ENCODE peak calls at places on chromosome X, in seven cellular contexts. H, N, V, P, U, W and C are unnamed samples.

GRCh38 chrX:14616876-14617275 is 87.5 kb downstream of the GLRA2 start:
- DNase-seq in N (no peak), V (no peak), H (peak), U (no peak), W (no peak), P (no peak), C (no peak)

GRCh38 chrX:37420179-37420578 is 71.0 kb downstream of the PRRG1 start:
- DNase-seq in N (no peak), V (no peak), H (peak), P (no peak), W (no peak), U (no peak), C (no peak)

GRCh38 chrX:109927663-109928273 is 75.1 kb upstream of the TMEM164 start:
- DNase-seq in W (no peak), V (no peak), U (no peak), H (no peak), N (no peak), P (no peak), C (no peak)

GRCh38 chrX:9977642-9978041 is 10.5 kb downstream of the CLDN34 start:
- DNase-seq in V (no peak), P (no peak), N (no peak), W (no peak), U (no peak), H (no peak), C (no peak)

GRCh38 chrX:132119821-132120220 is 8.0 kb downstream of the FRMD7 start:
- DNase-seq in W (no peak), U (no peak), P (peak), V (no peak), H (no peak), N (no peak), C (no peak)

GRCh38 chrX:53116101-53116500 is 22.2 kb downstream of the KANTR start:
- DNase-seq in W (no peak), U (peak), V (no peak), P (no peak), N (peak), H (peak), C (no peak)

GRCh38 chrX:96430756-96431455 is 253.7 kb upstream of the DIAPH2 start:
- DNase-seq in W (no peak), U (no peak), P (no peak), V (no peak), H (no peak), N (no peak), C (no peak)

GRCh38 chrX:68438575-68438974 is 5.3 kb upstream of the OPHN1 start:
- DNase-seq in P (no peak), U (no peak), V (no peak), W (no peak), H (no peak), N (no peak), C (no peak)

GRCh38 chrX:31423575-31424284 is 351.9 kb upstream of the FTHL17 start:
- DNase-seq in U (peak), H (peak), P (no peak), W (peak), N (peak), V (peak), C (no peak)

GRCh38 chrX:104370089-104370488 is 115.4 kb upstream of the ESX1 start:
- DNase-seq in N (no peak), P (no peak), H (no peak), W (peak), V (no peak), U (no peak), C (no peak)

GRCh38 chrX:128816919-128817318 is 706.4 kb downstream of the SMARCA1 start:
- DNase-seq in U (no peak), W (no peak), N (no peak), V (no peak), H (no peak), P (no peak), C (no peak)

GRCh38 chrX:68936608-68937007 is 107.8 kb downstream of the EFNB1 start:
- DNase-seq in U (peak), V (no peak), N (peak), P (no peak), H (peak), W (no peak), C (peak)

GRCh38 chrX:97330150-97330549 is 446.4 kb downstream of the RPA4 start:
- DNase-seq in N (no peak), P (no peak), H (no peak), V (no peak), W (no peak), U (no peak), C (no peak)

GRCh38 chrX:77597090-77597489 is 149.9 kb downstream of the FGF16 start:
- DNase-seq in N (no peak), W (peak), H (peak), P (no peak), V (no peak), U (no peak), C (no peak)

GRCh38 chrX:110125435-110125834 is 122.5 kb downstream of the TMEM164 start:
- DNase-seq in W (no peak), N (peak), P (no peak), V (no peak), U (no peak), H (peak), C (no peak)

GRCh38 chrX:31219174-31219573 is 147.3 kb upstream of the FTHL17 start:
- DNase-seq in P (no peak), W (no peak), H (no peak), U (no peak), N (no peak), V (no peak), C (no peak)

GRCh38 chrX:69556094-69557011 is 52.2 kb downstream of the NALF2 start:
- DNase-seq in V (no peak), U (no peak), N (peak), H (no peak), P (peak), W (peak), C (no peak)

GRCh38 chrX:31007347-31007746 is 64.5 kb downstream of the FTHL17 start:
- DNase-seq in N (no peak), P (no peak), W (no peak), V (no peak), U (no peak), H (no peak), C (no peak)

GRCh38 chrX:66915893-66916292 is 277.0 kb upstream of the EDA2R start:
- DNase-seq in N (no peak), W (no peak), H (no peak), V (no peak), U (no peak), P (no peak), C (no peak)

GRCh38 chrX:43975747-43976146 is 2.6 kb upstream of the NDP start:
- DNase-seq in V (no peak), W (no peak), H (no peak), U (no peak), P (no peak), N (no peak), C (no peak)

GRCh38 chrX:7144126-7144525 is 3.4 kb upstream of the STS start:
- DNase-seq in P (no peak), N (no peak), V (no peak), W (no peak), H (no peak), U (no peak), C (no peak)

GRCh38 chrX:3280706-3281105 is 65.7 kb downstream of the MXRA5 start:
- DNase-seq in V (no peak), H (peak), P (no peak), U (no peak), W (no peak), N (no peak), C (no peak)

GRCh38 chrX:115214151-115214550 is 19.7 kb downstream of the LRCH2 start:
- DNase-seq in P (no peak), U (no peak), H (no peak), N (no peak), W (no peak), V (no peak), C (no peak)

GRCh38 chrX:69263421-69263820 is 98.2 kb upstream of the PJA1 start:
- DNase-seq in N (no peak), W (no peak), U (no peak), H (no peak), V (no peak), P (no peak), C (no peak)

GRCh38 chrX:139360356-139360755 is 170.2 kb upstream of the F9 start:
- DNase-seq in W (no peak), P (no peak), V (no peak), U (no peak), N (no peak), H (no peak), C (no peak)

GRCh38 chrX:110442631-110443030 is 84.0 kb downstream of the RTL9 start:
- DNase-seq in N (peak), V (no peak), W (peak), U (no peak), P (no peak), H (peak), C (no peak)

GRCh38 chrX:86148594-86148993 is 343 bp downstream of the DACH2 start:
- DNase-seq in P (no peak), H (no peak), U (no peak), W (no peak), V (no peak), N (no peak), C (no peak)

GRCh38 chrX:14616301-14616700 is 87.0 kb downstream of the GLRA2 start:
- DNase-seq in W (no peak), H (peak), U (no peak), V (no peak), P (no peak), N (no peak), C (no peak)

GRCh38 chrX:106037835-106038473 is 573 bp downstream of the SERPINA7 start:
- DNase-seq in U (no peak), V (no peak), W (no peak), N (no peak), P (no peak), H (no peak), C (no peak)

GRCh38 chrX:124307253-124307907 is 25.1 kb upstream of the TEX13D start:
- DNase-seq in W (no peak), N (no peak), H (no peak), U (no peak), P (no peak), V (no peak), C (no peak)

GRCh38 chrX:108947205-108947604 is 210.8 kb upstream of the IRS4 start:
- DNase-seq in N (no peak), H (no peak), P (no peak), W (no peak), U (no peak), V (no peak), C (no peak)

GRCh38 chrX:71301195-71301924 is at the start of gene ITGB1BP2:
- DNase-seq in N (no peak), W (no peak), H (peak), V (no peak), U (no peak), P (peak), C (no peak)
- TF ChIP-seq POLR2A in N (no peak), W (no peak), H (no peak), V (no peak), U (no peak), P (no peak), C (no peak)

GRCh38 chrX:149504226-149504914 is 736 bp downstream of the IDS start:
- DNase-seq in P (no peak), U (peak), N (peak), W (peak), H (no peak), V (no peak), C (no peak)
- H3K27ac ChIP-seq in P (peak), U (peak), N (peak), W (peak), H (peak), V (peak), C (peak)

GRCh38 chrX:82945332-82945731 is 562.8 kb upstream of the POU3F4 start:
- DNase-seq in P (no peak), U (no peak), H (no peak), V (no peak), W (no peak), N (no peak), C (no peak)
- TF ChIP-seq CTCF in P (no peak), U (no peak), H (no peak), V (no peak), W (no peak), N (no peak), C (no peak)

DNA sequence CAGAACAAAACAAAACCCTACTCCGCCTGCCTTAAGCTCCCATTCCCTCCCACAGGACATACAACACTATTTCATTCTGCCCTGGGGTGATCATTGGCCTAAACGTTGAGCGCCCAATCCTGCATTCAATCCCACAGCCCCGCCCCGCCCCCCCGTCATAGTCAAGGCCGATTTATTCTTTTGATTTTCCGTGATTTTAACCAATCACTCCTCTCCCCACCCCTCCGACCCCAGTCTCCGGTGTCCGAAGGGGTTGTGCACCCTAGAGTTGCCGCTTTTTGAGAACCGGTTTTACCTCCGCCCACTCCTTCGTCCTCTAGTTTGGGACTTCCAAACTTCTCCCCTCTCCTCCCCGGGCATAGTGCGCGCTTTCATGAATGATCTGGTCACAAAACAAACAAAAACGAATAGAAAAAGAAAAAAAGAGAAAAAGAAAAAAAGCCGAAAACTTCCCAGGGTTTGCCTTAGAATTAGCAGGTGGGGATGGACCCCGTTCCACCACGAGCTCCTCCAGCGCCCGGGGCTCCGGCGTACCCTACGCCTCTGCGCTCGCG is 446 bp upstream of the UBE2A start:
- DNase-seq in U (no peak), H (peak), V (peak), P (peak), N (peak), W (peak), C (no peak)
- TF ChIP-seq POLR2A in U (no peak), H (no peak), V (no peak), P (no peak), N (no peak), W (no peak), C (no peak)

GRCh38 chrX:19514791-19515614 is at the start of gene MAP3K15:
- DNase-seq in U (peak), W (peak), H (no peak), N (peak), P (no peak), V (no peak), C (no peak)

GRCh38 chrX:19512359-19512758 is 2.9 kb downstream of the MAP3K15 start:
- DNase-seq in P (no peak), H (no peak), U (no peak), W (no peak), N (no peak), V (no peak), C (no peak)

GRCh38 chrX:19515615-19516105 is 352 bp upstream of the MAP3K15 start:
- DNase-seq in N (no peak), U (no peak), P (no peak), W (peak), V (no peak), H (no peak), C (no peak)

GRCh38 chrX:19512961-19513360 is 2.3 kb downstream of the MAP3K15 start:
- DNase-seq in P (no peak), W (no peak), U (no peak), V (no peak), N (no peak), H (no peak), C (no peak)

GRCh38 chrX:19513383-19513782 is 1.9 kb downstream of the MAP3K15 start:
- DNase-seq in P (no peak), N (peak), H (peak), U (no peak), W (peak), V (no peak), C (no peak)
- H3K27ac ChIP-seq in P (no peak), N (no peak), H (no peak), U (no peak), W (no peak), V (no peak), C (no peak)

DNA sequence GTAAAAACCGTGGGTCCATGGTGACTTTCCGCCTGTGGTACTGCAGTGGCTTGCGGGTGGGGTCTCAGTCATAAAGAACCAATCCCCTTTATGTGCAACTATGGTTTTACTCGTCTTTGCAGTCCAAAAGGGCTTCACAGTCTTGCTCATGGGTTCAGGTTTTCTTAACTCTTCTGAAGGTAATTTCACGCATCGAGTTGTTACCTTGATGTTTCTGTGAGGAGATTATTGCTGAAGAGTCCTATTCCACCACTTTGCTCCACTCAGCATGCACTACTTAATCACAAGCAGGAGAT is 41.5 kb downstream of the F8 start:
- DNase-seq in N (no peak), U (no peak), H (no peak), W (no peak), V (no peak), P (no peak), C (no peak)
- TF ChIP-seq CTCF in N (no peak), U (no peak), H (no peak), W (peak), V (no peak), P (no peak), C (no peak)